ENCODE peak calls at places on chromosomes 13 and 19, in eight cellular contexts. O, X, W, T, G, D, U and E are unnamed samples.

GRCh38 chr19:3315676-3315973 is 50.8 kb upstream of the NFIC start:
- DNase-seq in T (no peak), G (no peak), W (no peak), X (no peak), O (no peak), D (no peak), U (no peak), E (no peak)

GRCh38 chr13:51953347-51953746 is 57.9 kb downstream of the ATP7B start:
- DNase-seq in G (no peak), D (no peak), U (no peak), T (no peak), W (no peak), X (no peak), O (no peak), E (no peak)

GRCh38 chr19:54435551-54436016 is 13.4 kb upstream of the LENG8 start:
- DNase-seq in O (no peak), X (no peak), G (no peak), D (peak), T (no peak), W (no peak), U (no peak), E (no peak)

GRCh38 chr19:872266-872951 is 12.9 kb downstream of the CFD start:
- DNase-seq in D (peak), W (no peak), U (peak), G (peak), T (no peak), X (peak), O (peak), E (no peak)

GRCh38 chr19:34253711-34254551 is 423 bp upstream of the GARRE1 start:
- DNase-seq in T (peak), D (peak), G (no peak), X (no peak), U (peak), O (peak), W (no peak), E (no peak)

GRCh38 chr19:40304306-40304705 is 19.2 kb upstream of the AKT2 start:
- DNase-seq in O (no peak), G (no peak), U (no peak), T (no peak), D (no peak), X (no peak), W (no peak), E (no peak)

GRCh38 chr19:2422951-2423880 is 4.2 kb downstream of the TIMM13 start:
- DNase-seq in X (no peak), U (no peak), W (no peak), G (no peak), T (no peak), D (no peak), O (no peak), E (no peak)

GRCh38 chr13:24923305-24923640 is 159.3 kb downstream of the RNF17 start:
- DNase-seq in O (peak), X (peak), D (no peak), W (peak), U (no peak), G (peak), T (no peak), E (no peak)

GRCh38 chr13:31731923-31732322 is 7.4 kb upstream of the RXFP2 start:
- DNase-seq in T (no peak), W (no peak), D (no peak), O (no peak), U (no peak), X (no peak), G (no peak), E (no peak)

GRCh38 chr13:46146898-46147297 is 35.1 kb downstream of the LCP1 start:
- DNase-seq in T (no peak), X (no peak), D (peak), O (peak), W (peak), U (no peak), G (no peak), E (no peak)

GRCh38 chr19:4567584-4568071 is 8.1 kb upstream of the SEMA6B start:
- DNase-seq in X (peak), O (peak), G (no peak), T (no peak), D (peak), U (no peak), W (no peak), E (no peak)

GRCh38 chr13:32314968-32315254 is 252 bp downstream of the ZAR1L start:
- DNase-seq in D (no peak), O (peak), G (no peak), T (no peak), W (no peak), X (peak), U (peak), E (no peak)

GRCh38 chr13:46575843-46576242 is 22.9 kb downstream of the LRCH1 start:
- DNase-seq in G (peak), X (no peak), U (no peak), T (no peak), O (peak), D (no peak), W (no peak), E (no peak)

GRCh38 chr13:43364210-43365041 is 341.0 kb downstream of the DNAJC15 start:
- DNase-seq in O (peak), G (no peak), D (no peak), T (no peak), X (no peak), W (no peak), U (no peak), E (no peak)